ENCODE peak calls at places on chromosomes 16 and 17, in ten cellular contexts. J is naive B cell; H is mesenchymal stem cell; Y is stimulated activated CD4-positive, alpha-beta T cell treated with anti-CD3 and anti-CD28 coated beads, Interleukin-1b, Interleukin-23, amount 100 ng/mL, for 24 hours; T is upper lobe of right lung; N is activated naive CD8-positive, alpha-beta T cell treated with anti-CD3 and anti-CD28 coated beads, Interleukin-2, amount 10 ng/mL, durations not matched to agents 7 days and 5 days; V is endothelial cell of umbilical vein; I is effector memory CD8-positive, alpha-beta T cell; C is NCI-H1048; X is mucosa of descending colon. B is an unnamed sample.

GRCh38 chr16:60031751-60032150 is 1297.6 kb upstream of the GOT2 start:
- DNase-seq in J (no peak), H (no peak), Y (no peak), T (no peak), N (no peak), V (no peak), I (no peak), C (no peak), X (no peak), B (no peak)

GRCh38 chr17:2701161-2701995 is 10.2 kb downstream of the CLUH start:
- DNase-seq in J (no peak), H (no peak), Y (no peak), T (peak; percentile 64), N (no peak), V (no peak), I (no peak), C (no peak), X (peak; percentile 53), B (peak; percentile 61)

GRCh38 chr16:80121522-80121909 is 419.3 kb upstream of the DYNLRB2 start:
- DNase-seq in J (no peak), H (no peak), Y (no peak), T (no peak), N (no peak), V (no peak), I (no peak), C (no peak), X (no peak), B (no peak)

GRCh38 chr17:79090503-79091372 is 16.1 kb downstream of the ENGASE start:
- DNase-seq in J (no peak), H (no peak), Y (no peak), T (no peak), N (no peak), V (no peak), I (no peak), C (no peak), X (no peak), B (no peak)

GRCh38 chr17:39167492-39167891 is 1.5 kb upstream of the ARL5C start:
- DNase-seq in J (no peak), H (no peak), Y (no peak), T (no peak), N (no peak), V (no peak), I (no peak), C (no peak), X (no peak), B (no peak)

GRCh38 chr16:11088432-11088794 is 144.0 kb downstream of the CLEC16A start:
- DNase-seq in J (no peak), H (no peak), Y (no peak), T (no peak), N (no peak), V (no peak), I (no peak), C (no peak), X (no peak), B (no peak)

GRCh38 chr16:87393680-87394055 is 1.5 kb downstream of the MAP1LC3B start:
- DNase-seq in J (no peak), H (no peak), Y (no peak), T (no peak), N (no peak), V (no peak), I (no peak), C (no peak), X (no peak), B (no peak)

GRCh38 chr17:4393806-4394205 is 27.3 kb upstream of the UBE2G1 start:
- DNase-seq in J (no peak), H (no peak), Y (no peak), T (no peak), N (no peak), V (no peak), I (no peak), C (no peak), X (no peak), B (no peak)

GRCh38 chr17:18259621-18260331 is 686 bp upstream of the MIEF2 start:
- DNase-seq in J (no peak), H (no peak), Y (no peak), T (no peak), N (no peak), V (no peak), I (no peak), C (no peak), X (no peak), B (no peak)

GRCh38 chr16:76293980-76294690 is 16.9 kb downstream of the CNTNAP4 start:
- DNase-seq in J (no peak), H (peak; percentile 8), Y (no peak), T (no peak), N (no peak), V (no peak), I (no peak), C (no peak), X (no peak), B (no peak)

GRCh38 chr16:21279501-21279900 is 1.4 kb upstream of the CRYM start:
- DNase-seq in J (no peak), H (no peak), Y (no peak), T (no peak), N (no peak), V (no peak), I (no peak), C (no peak), X (no peak), B (no peak)

GRCh38 chr17:69175812-69176517 is 34.3 kb upstream of the ABCA6 start:
- DNase-seq in J (no peak), H (peak; percentile 50), Y (no peak), T (no peak), N (no peak), V (peak; percentile 42), I (no peak), C (no peak), X (no peak), B (no peak)

GRCh38 chr17:40319651-40320550 is 10.9 kb downstream of the RARA start:
- DNase-seq in J (peak; percentile 62), H (no peak), Y (no peak), T (peak; percentile 85), N (peak; percentile 57), V (no peak), I (peak; percentile 82), C (no peak), X (peak; percentile 90), B (peak; percentile 94)

GRCh38 chr16:82629441-82630027 is 2.8 kb downstream of the CDH13 start:
- DNase-seq in J (no peak), H (peak; percentile 85), Y (no peak), T (no peak), N (no peak), V (peak; percentile 93), I (no peak), C (no peak), X (no peak), B (no peak)

GRCh38 chr17:76155988-76156661 is 15.1 kb upstream of the FOXJ1 start:
- DNase-seq in J (no peak), H (no peak), Y (no peak), T (peak; percentile 40), N (no peak), V (no peak), I (no peak), C (no peak), X (no peak), B (no peak)

GRCh38 chr16:51898872-51899271 is 648.1 kb downstream of the TOX3 start:
- DNase-seq in J (no peak), H (no peak), Y (no peak), T (no peak), N (no peak), V (no peak), I (no peak), C (no peak), X (no peak), B (no peak)